ENCODE peak calls at places on chromosome 17, in four cellular contexts. T is HepG2, M is WTC11, H is K562. X is an unnamed sample.
A peak's percentile ranks its signal among the peaks of the same experiment; 100 is the strongest.

GRCh38 chr17:76561332-76561731 is 21.5 kb downstream of the PRCD start:
- DNase-seq in H (no peak), M (no peak), T (no peak), X (no peak)

GRCh38 chr17:31481783-31482081 is 90.3 kb downstream of the RAB11FIP4 start:
- DNase-seq in T (no peak), H (no peak), M (no peak), X (no peak)

GRCh38 chr17:78324391-78325075 is 35.3 kb downstream of the SOCS3 start:
- DNase-seq in M (peak; percentile 53), H (no peak), T (no peak), X (no peak)

GRCh38 chr17:58184308-58184985 is 8.1 kb upstream of the EPX start:
- DNase-seq in M (peak; percentile 40), H (peak; percentile 54), T (no peak), X (peak; percentile 22)

GRCh38 chr17:32253117-32253611 is 12.5 kb upstream of the RHBDL3 start:
- DNase-seq in H (peak; percentile 78), M (peak; percentile 90), T (peak; percentile 70), X (peak; percentile 72)

GRCh38 chr17:82551779-82552457 is 32.4 kb downstream of the FOXK2 start:
- DNase-seq in H (peak; percentile 84), M (peak; percentile 37), T (peak; percentile 65), X (peak; percentile 73)

GRCh38 chr17:56810286-56810781 is 23.4 kb downstream of the C17orf67 start:
- DNase-seq in H (no peak), M (no peak), T (no peak), X (no peak)

GRCh38 chr17:1645207-1646171 is at the start of gene SCARF1:
- DNase-seq in H (no peak), M (peak; percentile 24), T (no peak), X (no peak)

GRCh38 chr17:5499790-5500189 is 13.4 kb downstream of the MIS12 start:
- DNase-seq in H (no peak), T (no peak), M (peak; percentile 50), X (no peak)

GRCh38 chr17:41121742-41122141 is 2.2 kb downstream of the KRTAP4-12 start:
- DNase-seq in T (no peak), M (no peak), H (no peak), X (no peak)

GRCh38 chr17:17830269-17830567 is 6.6 kb downstream of the SREBF1 start:
- DNase-seq in H (no peak), T (no peak), M (no peak), X (no peak)

GRCh38 chr17:72491102-72491501 is 370.3 kb downstream of the SOX9 start:
- DNase-seq in T (no peak), H (no peak), M (no peak), X (no peak)

GRCh38 chr17:41965694-41966375 is 760 bp upstream of the CNP start:
- DNase-seq in H (peak; percentile 83), T (peak; percentile 88), M (peak; percentile 84), X (peak; percentile 46)

GRCh38 chr17:65265276-65265675 is 128.1 kb downstream of the RGS9 start:
- DNase-seq in M (no peak), T (no peak), H (no peak), X (no peak)

DNA sequence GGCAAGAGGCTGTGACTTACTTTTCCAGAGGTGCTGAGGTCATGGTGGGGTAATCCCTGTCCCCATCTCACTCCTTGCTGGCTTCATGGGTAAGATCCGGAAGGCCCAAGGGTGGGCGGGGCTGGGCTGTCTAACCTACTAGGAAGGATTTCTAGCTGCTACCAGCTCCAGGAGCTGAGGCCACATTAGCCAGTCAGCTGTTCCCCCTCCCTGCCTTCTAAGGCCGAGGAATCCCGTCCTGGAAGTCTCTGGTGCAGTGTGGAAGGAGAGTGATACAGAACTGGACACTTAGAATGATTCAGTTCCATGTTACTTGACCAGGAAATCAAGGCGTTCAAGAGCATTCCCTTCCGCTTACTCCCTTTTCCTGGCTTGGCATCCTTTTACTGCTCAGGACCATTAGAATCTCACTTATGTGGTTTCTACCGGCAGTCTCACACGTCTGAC is 8.9 kb downstream of the GNGT2 start:
- DNase-seq in M (no peak), T (no peak), H (peak; percentile 2), X (no peak)
- TF ChIP-seq SP1 in M (no peak), T (no peak), H (no peak), X (no peak)

GRCh38 chr17:73686961-73687360 is 42.7 kb upstream of the SDK2 start:
- DNase-seq in M (no peak), H (no peak), T (no peak), X (no peak)

GRCh38 chr17:73683788-73684582 is 39.7 kb upstream of the SDK2 start:
- DNase-seq in H (no peak), M (no peak), T (no peak), X (no peak)

GRCh38 chr17:73678999-73679398 is 34.8 kb upstream of the SDK2 start:
- DNase-seq in T (no peak), H (no peak), M (no peak), X (no peak)

GRCh38 chr17:73686126-73686525 is 41.9 kb upstream of the SDK2 start:
- DNase-seq in M (peak; percentile 29), T (no peak), H (no peak), X (no peak)

DNA sequence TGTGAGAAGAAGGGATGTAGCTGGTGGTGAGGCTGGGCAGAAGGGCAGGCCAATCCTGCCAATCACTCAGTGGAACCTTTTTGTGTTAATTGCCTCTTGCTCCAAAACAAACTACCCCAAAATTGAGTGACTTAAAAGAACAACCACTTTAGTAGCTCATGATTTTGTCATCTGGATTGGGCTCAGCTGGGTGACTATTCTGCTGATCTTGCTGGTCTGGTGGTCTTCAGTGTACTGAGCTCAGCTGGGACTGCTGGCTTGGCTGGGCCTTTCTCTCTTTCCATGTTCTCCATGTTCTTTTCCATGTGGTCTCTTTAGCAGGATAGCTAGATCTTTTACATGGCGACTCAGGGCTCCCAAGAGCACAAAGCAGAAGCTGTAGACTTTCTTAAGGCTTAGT is 37.7 kb upstream of the SDK2 start:
- DNase-seq in T (no peak), H (no peak), M (no peak), X (no peak)
- TF ChIP-seq ELF4 in T (no peak), H (no peak), M (no peak), X (no peak)

DNA sequence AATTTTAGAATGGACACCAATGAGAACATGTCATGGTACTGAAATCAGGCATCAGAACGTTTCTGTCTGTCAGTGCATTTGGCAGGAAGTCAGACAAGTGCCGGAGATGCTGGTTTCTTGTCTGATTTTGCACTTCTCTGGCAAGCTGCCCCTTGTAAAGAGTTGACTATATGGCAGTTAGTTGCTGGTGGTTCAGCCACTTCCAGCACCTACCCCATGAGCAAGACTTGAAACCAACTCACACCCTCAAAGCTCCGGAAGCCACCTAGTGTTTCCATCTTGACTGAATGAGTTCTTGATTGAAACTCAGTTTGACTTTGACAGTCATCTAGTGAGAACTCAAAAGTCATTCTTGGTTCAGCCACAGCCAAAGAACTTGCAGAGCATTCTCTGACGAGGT is 225.1 kb downstream of the SPECC1 start:
- DNase-seq in T (no peak), M (no peak), H (no peak), X (no peak)
- TF ChIP-seq SP1 in T (no peak), M (no peak), H (no peak), X (no peak)

GRCh38 chr17:10752696-10753095 is 22.9 kb upstream of the TMEM220 start:
- DNase-seq in M (no peak), T (no peak), H (no peak), X (no peak)
- TF ChIP-seq ELF4 in M (no peak), T (no peak), H (no peak), X (no peak)

GRCh38 chr17:16444258-16444886 is 29.0 kb downstream of the TRPV2 start:
- DNase-seq in T (no peak), M (no peak), H (peak; percentile 39), X (no peak)
- TF ChIP-seq SP1 in T (no peak), M (no peak), H (no peak), X (no peak)